ENCODE peak calls at places on chromosomes 11 and 22, in eight cellular contexts. J is IMR-90, H is left ventricle myocardium inferior, L is upper lobe of right lung, C is lung, D is MM.1S, F is right lobe of liver, S is ovary. N is an unnamed sample.

GRCh38 chr11:82671451-82671850 is 62.2 kb downstream of the FAM181B start:
- DNase-seq in D (no peak), L (no peak), J (no peak), F (no peak), H (no peak), S (no peak), C (no peak), N (no peak)

GRCh38 chr11:78071717-78072116 is 7.9 kb downstream of the NDUFC2 start:
- DNase-seq in L (no peak), S (no peak), D (no peak), H (no peak), C (no peak), F (no peak), J (no peak), N (no peak)

GRCh38 chr11:127825185-127825584 is 762.2 kb downstream of the ETS1 start:
- DNase-seq in C (no peak), S (no peak), H (no peak), L (no peak), F (no peak), J (no peak), D (no peak), N (no peak)

GRCh38 chr11:14577835-14578529 is 57.8 kb upstream of the PSMA1 start:
- DNase-seq in J (no peak), S (no peak), D (peak; percentile 15), F (no peak), L (no peak), H (no peak), C (no peak), N (no peak)

GRCh38 chr22:38940985-38941384 is 16.4 kb upstream of the APOBEC3A start:
- DNase-seq in F (no peak), J (no peak), S (no peak), L (no peak), C (no peak), H (no peak), D (no peak), N (no peak)

GRCh38 chr11:29538339-29539036 is 478.3 kb downstream of the KCNA4 start:
- DNase-seq in F (no peak), S (no peak), L (no peak), D (no peak), H (no peak), J (no peak), C (no peak), N (no peak)

GRCh38 chr11:68367252-68367651 is 54.9 kb downstream of the LRP5 start:
- DNase-seq in J (no peak), C (no peak), D (no peak), H (no peak), S (no peak), F (no peak), L (no peak), N (no peak)

GRCh38 chr11:4035985-4036384 is 58.6 kb upstream of the RRM1 start:
- DNase-seq in J (no peak), D (no peak), S (no peak), H (no peak), F (no peak), L (no peak), C (no peak), N (no peak)

GRCh38 chr22:29727248-29727551 is 7.4 kb downstream of the CABP7 start:
- DNase-seq in J (peak; percentile 32), H (peak; percentile 37), L (peak; percentile 71), C (no peak), S (peak; percentile 43), F (no peak), D (peak; percentile 9), N (peak; percentile 46)

GRCh38 chr11:123194308-123195181 is 503 bp downstream of the CLMP start:
- DNase-seq in H (no peak), L (peak; percentile 70), S (peak; percentile 59), C (no peak), D (no peak), J (peak; percentile 48), F (no peak), N (peak; percentile 45)
- H3K4me3 ChIP-seq in H (peak overlapping the region; percentile 62), L (peak overlapping the region; percentile 43), S (peak overlapping the region; percentile 65), C (peak overlapping the region; percentile 26), D (no peak overlapping the region), J (peak overlapping the region; percentile 73), F (no peak overlapping the region), N (peak overlapping the region; percentile 9)

DNA sequence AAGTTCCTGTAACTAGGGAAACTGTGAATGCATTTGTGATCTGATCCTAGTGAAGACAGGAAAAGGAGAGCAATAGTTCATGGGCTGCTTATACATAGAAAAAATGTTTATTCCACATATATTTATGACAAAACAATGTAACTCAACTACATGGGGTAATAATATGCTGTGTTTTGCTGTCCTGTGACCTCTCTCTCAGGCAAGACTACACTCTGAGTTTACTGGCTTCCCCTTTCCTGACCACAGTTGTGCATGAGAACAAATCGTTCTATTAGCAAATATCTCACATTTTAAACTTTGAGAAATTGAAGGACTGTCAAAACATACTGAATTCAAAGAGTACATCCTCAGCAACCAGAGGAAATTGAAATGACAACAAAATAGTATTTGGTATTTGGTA is 161.9 kb upstream of the TRPC6 start:
- DNase-seq in H (no peak), L (no peak), S (no peak), C (no peak), J (no peak), D (no peak), F (no peak), N (no peak)
- TF ChIP-seq CTCF in H (no peak), L (no peak), S (no peak), C (no peak), J (no peak), D (no peak), F (no peak), N (no peak)

GRCh38 chr11:73322111-73322985 is 14.3 kb downstream of the ARHGEF17 start:
- DNase-seq in C (no peak), F (no peak), S (no peak), L (no peak), D (no peak), J (peak; percentile 69), H (no peak), N (no peak)
- H3K4me1 ChIP-seq in C (peaks cover 63% of the 10 kb centered on the region), F (no peaks in the 10 kb centered on the region), S (peaks cover 29% of the 10 kb centered on the region), L (peaks cover 88% of the 10 kb centered on the region), D (peaks cover 5% of the 10 kb centered on the region), J (peaks cover 72% of the 10 kb centered on the region), H (peaks cover 100% of the 10 kb centered on the region), N (peaks cover 16% of the 10 kb centered on the region)

DNA sequence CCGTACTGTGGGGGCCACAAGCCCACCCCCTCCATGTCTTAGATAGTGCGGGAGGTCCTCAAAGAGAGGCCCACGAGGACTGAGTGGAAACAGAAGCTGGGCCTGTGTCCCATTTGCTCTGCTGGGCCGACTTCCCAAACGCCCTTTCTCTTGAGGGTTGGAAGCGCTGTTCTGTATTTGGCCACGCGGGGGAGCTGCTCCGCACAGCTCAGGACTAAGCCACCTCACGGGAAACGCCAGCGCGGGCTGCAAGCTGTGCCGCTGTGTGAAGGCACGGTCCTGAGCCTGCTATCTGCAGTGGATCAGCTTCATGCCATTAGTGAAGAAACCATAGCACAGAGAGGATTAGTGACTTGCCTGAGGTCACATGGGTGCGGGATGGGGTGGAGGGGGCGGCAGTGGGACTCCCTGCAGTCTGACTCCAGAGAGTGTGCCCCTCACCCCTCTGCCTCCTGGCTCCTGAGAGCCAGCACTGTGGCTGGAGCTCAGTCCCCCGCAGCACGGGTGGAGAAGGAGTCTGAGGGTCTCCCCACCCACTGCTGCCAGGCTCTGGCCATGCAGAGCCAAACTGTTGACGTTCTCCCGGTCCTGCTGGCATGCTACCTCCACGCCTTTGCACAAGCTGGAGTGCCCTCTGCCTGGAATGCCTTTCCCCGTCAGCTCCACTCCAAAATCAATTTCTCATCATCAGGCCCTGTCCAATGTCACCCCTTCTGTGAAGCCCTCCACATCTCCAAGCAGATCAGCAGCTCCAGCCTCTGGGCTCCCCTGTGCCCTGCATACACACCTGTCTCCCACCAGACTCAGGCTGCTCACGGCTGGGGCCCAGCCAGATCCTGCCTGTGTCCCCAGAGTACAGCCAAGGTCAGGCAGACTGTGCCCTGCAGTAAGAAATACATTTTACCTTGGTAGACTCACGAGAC is 51.5 kb upstream of the LRRC32 start:
- DNase-seq in D (peak; percentile 78), L (peak; percentile 90), H (peak; percentile 88), F (peak; percentile 86), C (peak; percentile 84), S (peak; percentile 85), J (peak; percentile 73), N (peak; percentile 93)
- H3K4me3 ChIP-seq in D (no peak overlapping the region), L (no peak overlapping the region), H (peak overlapping the region; percentile 47), F (no peak overlapping the region), C (no peak overlapping the region), S (no peak overlapping the region), J (no peak overlapping the region), N (no peak overlapping the region)

GRCh38 chr22:40653361-40653760 is 16.8 kb upstream of the MRTFA start:
- DNase-seq in J (no peak), S (no peak), F (no peak), H (no peak), D (no peak), C (no peak), L (no peak), N (no peak)

GRCh38 chr22:40651057-40651456 is 14.5 kb upstream of the MRTFA start:
- DNase-seq in C (no peak), J (no peak), D (no peak), H (no peak), L (no peak), S (no peak), F (no peak), N (no peak)

GRCh38 chr22:40651563-40652501 is 15.3 kb upstream of the MRTFA start:
- DNase-seq in L (peak; percentile 94), C (peak; percentile 87), D (peak; percentile 92), H (peak; percentile 93), S (peak; percentile 96), J (peak; percentile 100), F (peak; percentile 81), N (peak; percentile 79)

DNA sequence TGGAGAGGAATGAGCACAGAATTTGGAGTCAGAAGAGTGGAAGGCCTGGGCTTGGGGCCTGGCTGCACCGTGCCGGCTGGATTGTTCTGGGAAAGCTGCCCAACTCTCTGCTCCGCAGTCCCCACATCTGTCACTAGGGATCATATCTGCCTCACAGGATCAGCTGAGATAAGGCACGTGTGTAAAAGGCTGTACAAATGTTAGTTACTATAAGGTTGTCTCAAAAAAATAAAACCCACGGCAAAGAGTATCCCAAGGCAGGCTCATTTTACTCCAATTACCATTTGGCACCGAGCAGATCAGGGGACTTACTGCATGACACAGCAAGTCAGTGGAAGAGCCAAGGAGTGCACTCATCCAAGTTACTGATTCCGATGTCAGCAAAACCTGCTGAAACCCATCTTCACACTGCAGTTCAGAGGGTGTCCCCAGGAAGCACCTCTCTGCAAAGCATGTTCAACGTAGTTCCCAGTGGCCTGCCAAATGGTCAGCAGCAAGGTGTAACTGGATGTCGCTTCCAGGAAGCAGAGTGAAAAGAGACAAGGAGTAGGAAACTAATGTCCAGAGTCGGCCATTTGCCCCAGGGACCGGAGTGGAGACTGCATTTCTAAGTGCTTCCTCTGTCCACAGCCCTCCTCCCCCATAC is 18.1 kb upstream of the MRTFA start:
- DNase-seq in S (no peak), C (no peak), L (no peak), D (no peak), J (peak; percentile 83), F (peak; percentile 69), H (peak; percentile 68), N (peak; percentile 39)
- TF ChIP-seq CTCF in S (no peak), C (no peak), L (peak; percentile 28), D (no peak), J (peak; percentile 45), F (peak; percentile 39), H (peak; percentile 55), N (no peak)

N was measured in mucosa of descending colon.